ENCODE peak calls at places on chromosomes 4 and X, in six cellular contexts. G is CD8-positive, alpha-beta T cell; V is uterus; U is prostate gland; Z is tibial nerve; J is IMR-90. D is an unnamed sample.

GRCh38 chrX:69082753-69083150 is 82.5 kb downstream of the PJA1 start:
- DNase-seq in V (no peak), Z (no peak), U (no peak), J (no peak), G (no peak), D (no peak)

GRCh38 chr4:152478456-152479237 is 57.2 kb downstream of the FBXW7 start:
- DNase-seq in J (peak; percentile 54), Z (no peak), G (no peak), U (no peak), V (no peak), D (no peak)

GRCh38 chr4:4694296-4694772 is 152.5 kb upstream of the STX18 start:
- DNase-seq in G (no peak), J (peak; percentile 23), Z (no peak), U (peak; percentile 46), V (no peak), D (no peak)

GRCh38 chr4:1593038-1593417 is 91.1 kb downstream of the FAM53A start:
- DNase-seq in V (no peak), J (no peak), Z (no peak), U (no peak), G (no peak), D (no peak)

GRCh38 chr4:28755081-28755480 is 1894.4 kb downstream of the STIM2 start:
- DNase-seq in G (no peak), Z (no peak), V (no peak), J (no peak), U (no peak), D (no peak)

GRCh38 chrX:107678957-107679740 is 50.8 kb downstream of the PRPS1 start:
- DNase-seq in V (peak; percentile 87), J (peak; percentile 71), Z (peak; percentile 93), U (no peak), G (peak; percentile 35), D (peak; percentile 44)

GRCh38 chr4:152162331-152162697 is 373.6 kb downstream of the FBXW7 start:
- DNase-seq in G (no peak), V (no peak), Z (no peak), U (no peak), J (no peak), D (no peak)

GRCh38 chr4:7341486-7342222 is 93.1 kb downstream of the PSAPL1 start:
- DNase-seq in G (no peak), U (no peak), J (peak; percentile 67), Z (no peak), V (no peak), D (no peak)

GRCh38 chr4:29900336-29900735 is 819.8 kb upstream of the PCDH7 start:
- DNase-seq in G (no peak), J (peak; percentile 6), V (no peak), Z (no peak), U (no peak), D (no peak)

DNA sequence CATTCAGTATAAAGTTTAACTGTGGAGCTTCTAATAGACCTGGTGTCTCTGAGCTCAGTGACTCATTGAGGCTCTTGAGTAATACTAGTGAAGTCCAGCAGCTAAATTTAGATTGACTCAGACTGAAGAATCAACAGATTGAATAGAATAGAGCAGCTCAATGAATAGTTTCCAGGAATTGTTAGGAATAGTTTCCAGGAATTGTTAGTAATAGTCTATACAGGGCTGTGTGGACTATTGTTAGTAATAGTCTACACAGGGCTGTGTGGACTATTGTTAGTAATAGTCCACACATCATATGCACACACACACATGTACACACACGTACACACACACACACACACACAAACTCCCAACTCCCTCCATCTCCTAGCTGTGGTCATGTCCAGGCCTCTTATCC is 3.0 kb downstream of the GIMD1 start:
- DNase-seq in J (peak; percentile 95), U (no peak), V (no peak), G (no peak), Z (no peak), D (no peak)
- H3K4me1 ChIP-seq in J (peaks cover 8% of the 10 kb centered on the region), U (no peaks in the 10 kb centered on the region), V (no peaks in the 10 kb centered on the region), G (no peaks in the 10 kb centered on the region), Z (no peaks in the 10 kb centered on the region), D (no peaks in the 10 kb centered on the region)

GRCh38 chr4:6294705-6295421 is 25.2 kb downstream of the WFS1 start:
- DNase-seq in V (no peak), J (no peak), Z (no peak), U (no peak), G (no peak), D (no peak)
- H3K36me3 ChIP-seq in V (no peaks in the 10 kb centered on the region), J (peaks cover 63% of the 10 kb centered on the region), Z (peaks cover 4% of the 10 kb centered on the region), U (no peaks in the 10 kb centered on the region), G (no peaks in the 10 kb centered on the region), D (no peaks in the 10 kb centered on the region)

GRCh38 chrX:44904542-44905115 is 31.6 kb downstream of the KDM6A start:
- DNase-seq in Z (no peak), J (no peak), U (no peak), V (no peak), G (no peak), D (no peak)
- H3K4me1 ChIP-seq in Z (peaks cover 9% of the 10 kb centered on the region), J (peaks cover 4% of the 10 kb centered on the region), U (no peaks in the 10 kb centered on the region), V (no peaks in the 10 kb centered on the region), G (peaks cover 20% of the 10 kb centered on the region), D (peaks cover 7% of the 10 kb centered on the region)

DNA sequence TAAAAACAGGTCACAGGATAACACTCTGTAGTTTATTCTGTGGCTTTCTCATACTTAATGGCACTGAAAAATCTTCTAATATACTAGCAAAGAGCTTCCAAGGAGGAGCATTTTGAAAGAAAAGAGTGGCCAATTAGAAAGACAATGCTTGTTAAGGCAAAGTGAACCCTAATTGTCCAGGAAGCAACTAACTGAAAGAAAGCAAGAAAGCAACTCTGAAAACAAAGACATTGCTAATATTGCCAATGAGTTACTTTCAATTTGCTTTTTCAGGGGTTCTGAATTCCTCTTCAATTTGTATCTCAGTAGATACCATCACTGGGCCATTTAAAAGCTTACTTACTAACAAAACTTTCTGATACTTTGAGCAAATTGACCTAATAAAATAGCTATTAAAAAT is 78.5 kb upstream of the MTNR1A start:
- DNase-seq in U (no peak), J (no peak), Z (no peak), V (no peak), G (no peak), D (no peak)
- H3K36me3 ChIP-seq in U (no peaks in the 10 kb centered on the region), J (peaks cover 54% of the 10 kb centered on the region), Z (no peaks in the 10 kb centered on the region), V (no peaks in the 10 kb centered on the region), G (no peaks in the 10 kb centered on the region), D (no peaks in the 10 kb centered on the region)

D was measured in effector memory CD4-positive, alpha-beta T cell.